ENCODE peak calls at places on chromosomes 5 and 9, in six cellular contexts. L is retina, H is fibroblast of lung, N is C1 segment of cervical spinal cord, W is left colon, X is transverse colon. D is an unnamed sample.

GRCh38 chr5:135317286-135317685 is 81.7 kb downstream of the MACROH2A1 start:
- DNase-seq in L (no peak), H (no peak), N (no peak), W (no peak), X (no peak), D (no peak)

GRCh38 chr9:18324928-18325327 is 149.0 kb upstream of the ADAMTSL1 start:
- DNase-seq in L (no peak), H (no peak), N (no peak), W (no peak), X (no peak), D (no peak)

GRCh38 chr5:133245191-133246052 is 193.6 kb downstream of the HSPA4 start:
- DNase-seq in L (no peak), H (peak; percentile 99), N (no peak), W (no peak), X (no peak), D (no peak)

GRCh38 chr5:1666812-1667588 is 132.6 kb downstream of the MRPL36 start:
- DNase-seq in L (peak; percentile 77), H (no peak), N (peak; percentile 7), W (no peak), X (peak; percentile 37), D (peak; percentile 73)

GRCh38 chr9:16202221-16202620 is 649.4 kb downstream of the CCDC171 start:
- DNase-seq in L (no peak), H (peak; percentile 60), N (no peak), W (no peak), X (no peak), D (no peak)

GRCh38 chr5:64865662-64866061 is 96.9 kb downstream of the CWC27 start:
- DNase-seq in L (no peak), H (no peak), N (no peak), W (no peak), X (no peak), D (no peak)

GRCh38 chr9:123011878-123012528 is 21.5 kb upstream of the GPR21 start:
- DNase-seq in L (no peak), H (no peak), N (no peak), W (no peak), X (no peak), D (no peak)

GRCh38 chr9:38445154-38446043 is 21.1 kb upstream of the IGFBPL1 start:
- DNase-seq in L (no peak), H (no peak), N (no peak), W (no peak), X (no peak), D (no peak)

D was measured in GM23338.